ENCODE peak calls at places on chromosomes 1 and 21, in seven cellular contexts. C is H9, I is H1, R is mesenchymal stem cell, S is IMR-90, T is neuronal stem cell, B is trophoblast cell. Y is an unnamed sample.

GRCh38 chr1:214337536-214337935 is 56.6 kb downstream of the SMYD2 start:
- DNase-seq in T (no peak), S (peak), I (no peak), C (no peak), R (peak), B (peak), Y (peak)

GRCh38 chr1:6909857-6910256 is 124.6 kb downstream of the CAMTA1 start:
- DNase-seq in T (no peak), B (no peak), S (no peak), C (no peak), I (no peak), R (no peak), Y (no peak)

GRCh38 chr1:77039739-77040138 is 172.5 kb downstream of the ST6GALNAC5 start:
- DNase-seq in T (no peak), C (no peak), S (peak), B (peak), I (no peak), R (peak), Y (peak)

GRCh38 chr21:41846033-41846317 is 33.2 kb downstream of the PRDM15 start:
- DNase-seq in I (no peak), C (no peak), T (no peak), R (no peak), S (no peak), B (no peak), Y (no peak)

GRCh38 chr21:33157303-33157702 is 72.4 kb upstream of the IFNAR2 start:
- DNase-seq in I (no peak), S (no peak), B (no peak), C (no peak), T (no peak), R (no peak), Y (peak)

GRCh38 chr1:235073331-235073967 is 55.2 kb downstream of the TOMM20 start:
- DNase-seq in I (no peak), S (no peak), R (no peak), C (no peak), B (peak), T (no peak), Y (no peak)

GRCh38 chr1:245599413-245600174 is 444.8 kb downstream of the KIF26B start:
- DNase-seq in C (peak), I (no peak), R (peak), S (peak), B (peak), T (no peak), Y (peak)

GRCh38 chr1:38038836-38039235 is 7.8 kb downstream of the POU3F1 start:
- DNase-seq in R (no peak), I (no peak), B (no peak), C (no peak), S (peak), T (no peak), Y (no peak)

GRCh38 chr1:85661767-85662166 is 46.5 kb downstream of the ZNHIT6 start:
- DNase-seq in T (no peak), C (no peak), R (no peak), S (no peak), I (no peak), B (no peak), Y (no peak)

GRCh38 chr1:201468844-201469644 is at the start of gene PHLDA3:
- DNase-seq in R (peak), C (peak), T (peak), I (peak), B (peak), S (peak), Y (peak)

GRCh38 chr1:180641662-180642061 is 9.8 kb downstream of the XPR1 start:
- DNase-seq in T (no peak), I (no peak), S (no peak), C (no peak), B (no peak), R (no peak), Y (no peak)

GRCh38 chr21:44370027-44370735 is 16.8 kb downstream of the TRPM2 start:
- DNase-seq in I (peak), R (peak), B (peak), C (peak), T (peak), S (peak), Y (no peak)

GRCh38 chr21:38979271-38980196 is 173.8 kb downstream of the ETS2 start:
- DNase-seq in T (no peak), S (peak), C (peak), I (peak), R (peak), B (no peak), Y (peak)

GRCh38 chr1:69777933-69778332 is 210.2 kb downstream of the LRRC7 start:
- DNase-seq in T (no peak), B (no peak), R (no peak), I (no peak), S (no peak), C (no peak), Y (no peak)

GRCh38 chr1:221680085-221680484 is 61.8 kb downstream of the DUSP10 start:
- DNase-seq in T (no peak), I (no peak), R (no peak), S (no peak), C (no peak), B (no peak), Y (no peak)

GRCh38 chr1:221735976-221736375 is 5.9 kb downstream of the DUSP10 start:
- DNase-seq in S (no peak), I (no peak), R (no peak), B (no peak), T (no peak), C (no peak), Y (no peak)

GRCh38 chr1:14055442-14056225 is 355.6 kb downstream of the PRDM2 start:
- DNase-seq in T (no peak), B (peak), C (no peak), I (no peak), S (no peak), R (no peak), Y (no peak)

GRCh38 chr1:27552911-27553420 is 51.0 kb downstream of the AHDC1 start:
- DNase-seq in B (no peak), C (peak), T (no peak), S (no peak), I (no peak), R (no peak), Y (peak)

GRCh38 chr1:55305735-55306134 is 90.6 kb upstream of the USP24 start:
- DNase-seq in I (no peak), T (no peak), R (peak), C (no peak), S (peak), B (peak), Y (no peak)

GRCh38 chr1:21311016-21311415 is 20.8 kb upstream of the ECE1 start:
- DNase-seq in R (no peak), C (no peak), I (no peak), S (no peak), T (no peak), B (no peak), Y (no peak)

GRCh38 chr1:178037510-178038253 is 56.2 kb upstream of the RASAL2 start:
- DNase-seq in R (peak), T (peak), S (peak), C (peak), I (peak), B (peak), Y (peak)

GRCh38 chr1:178011101-178011828 is 41.4 kb upstream of the SEC16B start:
- DNase-seq in T (no peak), S (peak), B (peak), I (no peak), R (peak), C (no peak), Y (no peak)

GRCh38 chr1:36223373-36223995 is 759 bp upstream of the THRAP3 start:
- DNase-seq in B (no peak), S (peak), C (no peak), R (peak), T (no peak), I (no peak), Y (peak)

GRCh38 chr1:87513270-87513669 is 184.6 kb downstream of the LMO4 start:
- DNase-seq in T (no peak), S (peak), R (peak), C (no peak), B (no peak), I (no peak), Y (peak)

GRCh38 chr1:100950776-100951175 is 54.9 kb downstream of the SLC30A7 start:
- DNase-seq in C (peak), I (no peak), B (no peak), R (peak), T (peak), S (peak), Y (peak)

GRCh38 chr1:172708452-172708851 is 49.5 kb downstream of the FASLG start:
- DNase-seq in B (no peak), T (no peak), I (no peak), C (no peak), S (no peak), R (no peak), Y (no peak)

GRCh38 chr21:14762734-14763694 is 216.9 kb upstream of the SAMSN1 start:
- DNase-seq in C (no peak), B (no peak), T (no peak), R (no peak), S (no peak), I (no peak), Y (no peak)

GRCh38 chr1:216788671-216789070 is 65.4 kb upstream of the ESRRG start:
- DNase-seq in C (no peak), I (no peak), B (no peak), T (no peak), S (no peak), R (no peak), Y (no peak)

GRCh38 chr1:84689514-84690396 is 506 bp downstream of the SSX2IP start:
- DNase-seq in I (peak), S (peak), C (peak), T (no peak), R (peak), B (peak), Y (peak)

GRCh38 chr1:182260516-182260915 is 131.1 kb downstream of the GLUL start:
- DNase-seq in S (no peak), R (no peak), T (no peak), I (no peak), C (no peak), B (no peak), Y (no peak)

GRCh38 chr1:155173478-155174333 is at the start of gene TRIM46:
- DNase-seq in C (peak), I (peak), B (no peak), S (peak), T (peak), R (peak), Y (peak)

GRCh38 chr1:94679336-94680007 is 137.9 kb upstream of the F3 start:
- DNase-seq in S (no peak), C (no peak), I (no peak), B (no peak), R (no peak), T (no peak), Y (no peak)

GRCh38 chr1:54402896-54403295 is 3.3 kb downstream of the SSBP3 start:
- DNase-seq in T (no peak), C (no peak), B (peak), I (no peak), R (peak), S (peak), Y (peak)

GRCh38 chr1:41752514-41753170 is 166.1 kb downstream of the HIVEP3 start:
- DNase-seq in S (no peak), C (no peak), B (no peak), I (no peak), R (no peak), T (no peak), Y (no peak)

GRCh38 chr1:230791986-230792564 is 44.9 kb downstream of the CAPN9 start:
- DNase-seq in I (peak), S (no peak), C (no peak), T (no peak), B (no peak), R (no peak), Y (no peak)

GRCh38 chr1:93324486-93325464 is 20.9 kb upstream of the DR1 start:
- DNase-seq in S (peak), B (peak), T (no peak), I (no peak), R (peak), C (no peak), Y (no peak)

DNA sequence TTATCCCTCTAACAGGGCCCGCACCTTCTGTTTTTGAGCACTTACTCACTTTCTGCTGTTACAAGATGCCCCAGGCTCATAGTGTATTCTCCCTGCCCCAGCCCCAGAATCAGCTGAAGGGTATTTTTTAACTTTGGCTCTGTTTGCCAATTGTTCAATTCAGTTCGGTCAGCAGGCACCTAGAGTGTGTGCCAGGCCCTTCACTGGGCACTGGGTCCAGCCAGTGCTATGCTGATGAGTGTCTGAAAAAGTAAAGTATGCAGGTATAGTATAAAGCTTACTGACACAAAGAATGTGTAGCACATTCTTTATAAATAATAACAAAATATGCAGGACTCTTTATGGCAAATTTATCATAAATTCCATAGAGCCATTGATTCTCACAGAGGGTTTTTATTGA is 35.0 kb downstream of the FHAD1 start:
- DNase-seq in R (no peak), I (no peak), B (no peak), C (no peak), T (no peak), S (no peak), Y (no peak)
- H3K27ac ChIP-seq in R (no peak), I (no peak), B (no peak), C (no peak), T (no peak), S (no peak), Y (no peak)

DNA sequence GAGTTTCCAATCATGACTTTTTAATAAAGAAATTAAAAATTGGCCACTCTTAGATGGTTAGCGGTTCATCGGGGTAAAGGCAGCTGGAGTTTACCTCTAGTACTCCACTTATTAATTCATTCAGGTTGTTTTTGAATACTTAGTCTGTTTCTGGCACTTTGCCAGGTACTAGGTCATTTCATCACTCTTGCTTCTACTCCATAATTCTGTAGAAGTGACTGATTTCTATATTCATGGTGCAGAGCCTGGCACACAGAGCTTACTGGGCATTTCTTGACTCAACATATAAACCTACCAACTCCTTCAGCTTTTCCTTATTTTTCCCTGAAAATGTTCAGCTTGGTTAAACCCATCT is 31.5 kb downstream of the FOXD2 start:
- DNase-seq in B (no peak), S (no peak), R (no peak), I (no peak), C (no peak), T (no peak), Y (no peak)
- H2BK120ac ChIP-seq in B (no peak), S (no peak), R (no peak), I (no peak), C (no peak), T (no peak), Y (no peak)

DNA sequence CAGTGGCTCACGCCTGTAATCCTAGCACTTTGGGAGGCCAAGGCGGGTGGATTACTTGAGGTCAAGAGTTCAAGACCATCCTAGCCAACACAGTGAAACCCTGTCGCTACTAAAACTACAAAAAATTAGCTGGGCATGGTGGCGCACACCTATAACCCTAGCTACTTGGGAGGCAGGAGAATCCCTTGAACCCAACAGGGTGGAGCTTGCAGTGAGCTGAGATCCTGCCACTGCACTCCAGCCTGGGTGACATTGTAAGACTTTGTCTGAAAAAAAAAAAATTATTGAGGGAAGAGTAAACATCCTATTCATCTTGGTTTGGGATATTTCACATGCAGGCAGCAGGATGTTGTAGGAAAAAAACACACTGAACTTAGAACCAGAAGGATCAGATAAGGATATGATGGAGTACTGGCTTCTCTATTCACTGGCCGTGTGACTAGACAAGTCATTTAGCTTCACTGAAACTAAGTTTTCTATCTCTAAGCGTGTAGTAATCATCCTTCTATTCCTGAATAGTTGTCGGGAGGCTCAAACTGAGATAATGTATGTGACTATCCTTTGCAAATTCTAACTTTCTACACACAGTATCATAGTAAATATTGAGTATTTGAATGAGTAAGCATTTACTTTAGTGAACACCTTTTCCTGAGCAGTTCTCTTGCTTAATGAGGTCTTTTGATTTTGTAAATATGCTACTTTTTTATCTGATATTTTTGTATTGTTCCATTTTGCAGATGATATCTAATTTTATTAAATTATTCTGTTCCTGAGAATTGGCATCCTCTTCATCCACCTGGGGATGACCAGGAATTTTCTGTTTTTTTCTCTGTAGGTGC is 18.1 kb downstream of the CAP1 start:
- DNase-seq in I (no peak), T (no peak), B (no peak), R (peak), S (no peak), C (no peak), Y (no peak)
- H3K27ac ChIP-seq in I (no peak), T (no peak), B (no peak), R (no peak), S (no peak), C (peak), Y (no peak)

DNA sequence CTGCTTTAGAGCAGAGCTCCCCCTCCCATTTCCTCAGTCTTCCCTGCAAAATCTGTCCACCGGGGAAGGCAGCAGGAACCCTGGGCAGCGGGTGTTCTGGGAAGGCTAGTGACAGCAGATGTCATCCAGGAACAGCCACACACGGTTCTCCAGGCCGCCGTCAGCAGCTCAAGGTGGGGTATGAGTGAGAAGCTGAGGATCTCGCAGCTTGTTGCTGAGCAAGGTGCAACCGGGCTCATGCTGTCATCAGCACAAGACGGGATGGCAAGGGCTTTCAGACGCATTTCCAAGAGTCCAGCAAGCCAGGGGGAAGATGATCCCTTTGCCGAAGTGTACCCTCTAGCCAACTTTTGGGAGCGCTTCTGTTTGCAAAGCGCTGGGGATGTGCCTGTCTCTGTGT is 23.0 kb upstream of the SPSB1 start:
- DNase-seq in R (no peak), T (no peak), C (no peak), I (no peak), B (no peak), S (no peak), Y (no peak)
- H2BK120ac ChIP-seq in R (no peak), T (no peak), C (no peak), I (no peak), B (no peak), S (no peak), Y (no peak)

GRCh38 chr1:212109713-212110112 is 74.2 kb downstream of the DTL start:
- DNase-seq in I (no peak), S (peak), B (no peak), C (no peak), R (no peak), T (no peak), Y (no peak)
- H3K27ac ChIP-seq in I (no peak), S (no peak), B (no peak), C (no peak), R (no peak), T (no peak), Y (no peak)

GRCh38 chr1:48036693-48037386 is 39.7 kb upstream of the TRABD2B start:
- DNase-seq in C (no peak), I (no peak), S (peak), B (no peak), R (peak), T (no peak), Y (peak)
- H2BK120ac ChIP-seq in C (no peak), I (no peak), S (no peak), B (no peak), R (no peak), T (no peak), Y (no peak)

GRCh38 chr1:33344896-33345295 is 24.0 kb upstream of the A3GALT2 start:
- DNase-seq in T (no peak), R (no peak), C (no peak), S (no peak), I (no peak), B (no peak), Y (no peak)

GRCh38 chr1:33346921-33347649 is 26.2 kb upstream of the A3GALT2 start:
- DNase-seq in B (no peak), R (peak), C (no peak), I (no peak), S (peak), T (no peak), Y (peak)

GRCh38 chr1:33342041-33342723 is 21.3 kb upstream of the A3GALT2 start:
- DNase-seq in T (peak), C (peak), S (peak), R (peak), B (peak), I (peak), Y (peak)

GRCh38 chr1:33341190-33341589 is 20.3 kb upstream of the A3GALT2 start:
- DNase-seq in C (no peak), R (no peak), I (no peak), S (no peak), T (no peak), B (no peak), Y (no peak)

DNA sequence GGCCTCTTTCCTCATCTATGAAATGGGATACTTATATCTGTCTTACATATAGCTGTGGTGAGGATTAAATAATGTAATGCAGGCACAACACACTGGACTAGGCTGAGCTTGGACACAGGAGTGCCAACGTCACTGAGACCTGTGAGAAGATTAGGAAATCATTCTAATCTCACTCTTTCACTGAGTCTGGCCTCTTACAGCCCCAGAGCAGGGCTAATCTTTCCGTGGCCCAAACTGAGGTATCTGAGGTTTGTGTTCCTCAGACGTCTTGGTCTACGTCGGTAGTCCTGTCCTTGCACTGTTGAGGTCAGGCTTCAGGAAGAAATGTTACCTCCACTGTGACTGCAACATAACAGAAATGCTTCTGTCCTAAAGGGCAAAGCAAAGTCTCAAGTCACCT is 22.6 kb upstream of the A3GALT2 start:
- DNase-seq in B (no peak), T (no peak), R (peak), C (no peak), I (no peak), S (no peak), Y (no peak)
- H3K27ac ChIP-seq in B (no peak), T (no peak), R (peak), C (no peak), I (no peak), S (peak), Y (no peak)

Y was measured in mesendoderm.